ENCODE peak calls at places on chromosomes 5 and 9, in eight cellular contexts. B, M, Z, H, Y, T, Q and E are unnamed samples.

GRCh38 chr5:143436871-143437270 is 33.4 kb upstream of the NR3C1 start:
- DNase-seq in Q (no peak), B (peak; percentile 73), H (no peak), Y (no peak), T (no peak), Z (no peak), M (no peak), E (no peak)

GRCh38 chr5:124467745-124468144 is 278.7 kb downstream of the ZNF608 start:
- DNase-seq in Y (no peak), T (no peak), B (no peak), H (no peak), Z (no peak), M (no peak), Q (no peak), E (no peak)

GRCh38 chr9:90773593-90773992 is 28.0 kb upstream of the SYK start:
- DNase-seq in Q (no peak), M (peak; percentile 3), H (no peak), B (no peak), T (no peak), Y (peak; percentile 13), Z (no peak), E (no peak)

GRCh38 chr5:97194366-97194765 is 11.3 kb upstream of the RIOK2 start:
- DNase-seq in H (no peak), Q (no peak), T (no peak), B (no peak), Y (no peak), Z (no peak), M (no peak), E (no peak)

GRCh38 chr9:101254733-101255473 is 129.9 kb downstream of the BAAT start:
- DNase-seq in Q (no peak), H (no peak), B (peak; percentile 22), T (no peak), M (no peak), Y (no peak), Z (no peak), E (no peak)

GRCh38 chr9:14522627-14523379 is 170.4 kb downstream of the ZDHHC21 start:
- DNase-seq in Y (no peak), M (no peak), H (no peak), T (no peak), B (no peak), Z (no peak), Q (no peak), E (no peak)

GRCh38 chr9:34256987-34257585 is 72.0 kb downstream of the KIF24 start:
- DNase-seq in Z (no peak), B (no peak), H (no peak), Q (no peak), Y (no peak), T (no peak), M (no peak), E (no peak)

GRCh38 chr5:4994994-4995393 is 145.1 kb upstream of the ADAMTS16 start:
- DNase-seq in H (no peak), T (no peak), Z (no peak), Y (peak; percentile 67), Q (no peak), B (peak; percentile 42), M (peak; percentile 74), E (no peak)